ENCODE peak calls at places on chromosomes 3 and 15, in four cellular contexts. Q is lower lobe of right lung, S is sigmoid colon, D is BE2C. C is an unnamed sample.

GRCh38 chr15:41796457-41796856 is 22.2 kb downstream of the MAPKBP1 start:
- DNase-seq in Q (no peak), S (no peak), D (no peak), C (no peak)

GRCh38 chr3:20258371-20258770 is 72.4 kb upstream of the SGO1 start:
- DNase-seq in Q (no peak), S (no peak), D (no peak), C (no peak)

GRCh38 chr15:78684645-78685044 is 43.6 kb upstream of the CHRNB4 start:
- DNase-seq in Q (no peak), S (no peak), D (no peak), C (no peak)

GRCh38 chr3:114362815-114363214 is 69.0 kb downstream of the TIGIT start:
- DNase-seq in Q (no peak), S (no peak), D (no peak), C (no peak)

GRCh38 chr15:62483817-62484216 is 318.7 kb upstream of the C2CD4B start:
- DNase-seq in Q (no peak), S (no peak), D (peak; percentile 30), C (no peak)

GRCh38 chr3:9194509-9195184 is 54.8 kb downstream of the SRGAP3 start:
- DNase-seq in Q (no peak), S (peak; percentile 37), D (no peak), C (no peak)

GRCh38 chr3:194565597-194566190 is 67.5 kb downstream of the TMEM44 start:
- DNase-seq in Q (no peak), S (no peak), D (no peak), C (no peak)

GRCh38 chr15:99433026-99433756 is 132.6 kb upstream of the MEF2A start:
- DNase-seq in Q (peak; percentile 75), S (peak; percentile 64), D (peak; percentile 5), C (peak; percentile 62)

GRCh38 chr3:131976448-131976847 is 58.4 kb downstream of the CPNE4 start:
- DNase-seq in Q (no peak), S (no peak), D (no peak), C (no peak)

GRCh38 chr3:102123590-102124190 is 274.4 kb downstream of the NFKBIZ start:
- DNase-seq in Q (no peak), S (no peak), D (no peak), C (no peak)

GRCh38 chr3:80051602-80051962 is 283.8 kb upstream of the ROBO1 start:
- DNase-seq in Q (no peak), S (no peak), D (no peak), C (no peak)

GRCh38 chr3:122810706-122811105 is 15.8 kb downstream of the SLC49A4 start:
- DNase-seq in Q (no peak), S (no peak), D (no peak), C (no peak)

GRCh38 chr15:37133619-37134018 is 33.3 kb upstream of the MEIS2 start:
- DNase-seq in Q (no peak), S (no peak), D (no peak), C (no peak)

GRCh38 chr3:113245775-113246174 is 34.4 kb downstream of the BOC start:
- DNase-seq in Q (no peak), S (peak; percentile 72), D (no peak), C (no peak)

GRCh38 chr3:137509354-137510045 is 254.6 kb upstream of the SOX14 start:
- DNase-seq in Q (no peak), S (no peak), D (peak; percentile 8), C (no peak)

GRCh38 chr15:84810073-84810840 is 6.9 kb upstream of the ALPK3 start:
- DNase-seq in Q (no peak), S (no peak), D (no peak), C (no peak)

GRCh38 chr15:65846120-65846519 is 23.2 kb upstream of the RAB11A start:
- DNase-seq in Q (no peak), S (no peak), D (no peak), C (no peak)

GRCh38 chr3:99084825-99085224 is 183.3 kb upstream of the DCBLD2 start:
- DNase-seq in Q (no peak), S (no peak), D (no peak), C (no peak)

GRCh38 chr3:158775001-158775400 is 26.9 kb upstream of the MFSD1 start:
- DNase-seq in Q (no peak), S (no peak), D (no peak), C (no peak)

GRCh38 chr3:179750720-179751328 is 98.0 kb downstream of the USP13 start:
- DNase-seq in Q (no peak), S (no peak), D (peak; percentile 18), C (no peak)

GRCh38 chr3:100563652-100564215 is 45.7 kb upstream of the ADGRG7 start:
- DNase-seq in Q (no peak), S (no peak), D (no peak), C (no peak)

GRCh38 chr3:13009132-13009945 is 63.9 kb downstream of the IQSEC1 start:
- DNase-seq in Q (peak; percentile 90), S (peak; percentile 84), D (no peak), C (peak; percentile 84)

GRCh38 chr15:65869954-65870871 is 922 bp downstream of the RAB11A start:
- DNase-seq in Q (peak; percentile 55), S (peak; percentile 68), D (peak; percentile 48), C (peak; percentile 33)

DNA sequence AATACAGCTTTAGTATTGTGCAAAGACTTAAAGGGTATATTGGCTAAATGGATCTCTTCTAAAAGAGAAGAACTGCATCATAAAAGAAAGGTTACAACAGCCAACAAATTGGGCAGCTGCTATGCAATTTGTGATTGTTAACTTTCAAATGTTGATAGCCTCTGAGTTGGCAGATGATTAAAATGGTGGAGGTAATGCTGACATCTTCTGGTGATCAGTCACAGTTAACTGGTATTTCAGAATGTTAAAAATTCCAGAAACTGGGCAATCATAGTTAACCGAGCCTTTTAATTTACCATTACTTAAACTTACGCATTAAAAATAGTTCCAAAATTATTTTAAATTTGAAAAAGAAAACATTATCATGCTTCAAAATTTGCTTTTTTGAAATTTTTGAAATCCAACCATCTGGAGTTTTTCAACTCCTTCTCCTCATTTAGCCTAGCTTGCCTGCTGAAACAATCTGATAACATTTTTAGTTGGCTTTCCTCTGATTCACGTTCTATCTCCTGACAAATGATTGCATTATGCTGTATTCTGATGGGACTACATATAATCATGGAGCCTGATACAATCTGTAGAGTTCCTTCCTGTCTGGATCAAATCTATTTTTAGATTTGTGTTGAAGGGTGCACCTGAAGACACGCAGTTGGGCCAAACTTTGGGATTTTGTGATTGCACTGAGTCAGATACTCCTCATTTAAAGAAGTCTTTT is 144.0 kb upstream of the PDZRN3 start:
- DNase-seq in Q (no peak), S (no peak), D (no peak), C (no peak)
- TF ChIP-seq CTCF in Q (no peak), S (no peak), D (peak; percentile 22), C (no peak)

GRCh38 chr3:78860567-78860966 is 907.2 kb downstream of the ROBO1 start:
- DNase-seq in Q (no peak), S (no peak), D (no peak), C (no peak)
- H3K27me3 ChIP-seq in Q (no peaks in the 10 kb centered on the region), S (no peaks in the 10 kb centered on the region), D (no peaks in the 10 kb centered on the region), C (no peaks in the 10 kb centered on the region)

DNA sequence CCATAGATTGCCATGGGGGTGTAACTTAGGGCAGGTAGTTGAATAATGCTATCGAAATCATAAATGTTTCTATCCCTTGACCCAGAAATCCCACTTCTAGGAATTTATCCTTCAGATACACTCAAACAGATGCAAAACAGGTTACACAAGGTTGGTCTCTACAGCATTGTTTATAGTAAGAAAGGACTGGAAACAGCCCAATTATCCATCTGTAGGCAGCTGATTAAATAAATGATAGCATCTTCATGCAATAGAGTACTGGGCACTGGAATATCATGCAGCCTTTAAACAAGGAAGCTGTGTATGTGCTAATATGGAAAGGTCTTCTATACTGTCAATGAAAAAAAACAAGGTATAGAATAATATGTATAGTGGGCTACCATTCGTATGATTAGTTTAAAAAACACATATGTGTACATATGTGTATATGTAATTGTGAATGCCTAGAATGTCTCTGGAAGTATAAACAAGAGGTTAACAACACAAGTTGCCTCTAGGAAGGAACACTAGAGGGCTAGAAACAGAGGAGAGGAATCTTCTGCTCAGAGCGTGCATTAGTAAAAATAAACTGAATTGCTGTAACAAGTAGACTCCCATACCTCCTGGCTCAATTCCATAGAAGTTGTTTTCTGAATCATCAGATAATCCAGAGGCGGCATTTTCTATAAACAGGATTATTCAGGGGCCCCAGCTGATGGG is 146.1 kb downstream of the TLE3 start:
- DNase-seq in Q (no peak), S (no peak), D (no peak), C (no peak)
- TF ChIP-seq CTCF in Q (no peak), S (no peak), D (no peak), C (no peak)

GRCh38 chr15:74133071-74133702 is 2.8 kb downstream of the ISLR2 start:
- DNase-seq in Q (no peak), S (no peak), D (no peak), C (no peak)
- H3K27me3 ChIP-seq in Q (peaks cover 95% of the 10 kb centered on the region), S (peaks cover 95% of the 10 kb centered on the region), D (no peaks in the 10 kb centered on the region), C (no peaks in the 10 kb centered on the region)

DNA sequence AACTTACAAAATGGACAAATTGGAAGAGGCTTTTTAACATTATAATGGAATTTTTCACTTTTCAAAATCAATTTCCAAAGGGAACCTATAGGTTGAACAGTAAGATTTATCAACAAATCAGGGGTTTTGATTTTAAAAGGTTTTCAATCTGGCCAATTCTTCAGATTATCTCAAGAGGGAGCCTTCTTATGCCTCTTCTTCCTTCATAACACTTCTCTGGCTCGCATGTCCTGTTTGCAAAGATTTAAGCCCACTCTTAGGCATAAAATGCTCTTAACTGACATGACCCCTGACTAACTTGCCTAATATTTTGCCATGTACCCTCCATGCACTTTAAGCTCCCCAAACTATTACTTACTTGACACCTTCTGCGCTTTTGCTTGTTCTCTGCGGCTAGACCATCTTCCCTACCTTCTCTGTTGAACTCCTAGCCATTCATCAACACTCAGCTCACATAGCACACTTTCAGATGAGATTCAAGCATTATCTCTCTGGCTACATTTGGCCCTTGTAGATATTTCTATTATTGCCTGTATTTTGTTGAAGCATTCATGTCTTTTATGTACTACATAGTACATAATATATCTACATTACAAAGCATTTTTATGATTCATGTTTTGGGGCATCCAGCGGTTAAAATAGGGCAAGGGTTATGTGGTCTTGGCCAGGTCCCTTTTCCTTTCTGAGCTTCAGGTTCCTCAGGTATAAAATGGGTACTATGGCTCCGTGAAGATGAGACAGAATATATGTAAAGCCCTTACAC is 1.0 kb upstream of the ARIH1 start:
- DNase-seq in Q (no peak), S (no peak), D (no peak), C (no peak)
- TF ChIP-seq CTCF in Q (no peak), S (no peak), D (no peak), C (no peak)

GRCh38 chr3:24952388-24952787 is 457.7 kb upstream of the THRB start:
- DNase-seq in Q (no peak), S (no peak), D (no peak), C (no peak)

GRCh38 chr3:24953060-24953771 is 458.6 kb upstream of the THRB start:
- DNase-seq in Q (no peak), S (no peak), D (no peak), C (no peak)

GRCh38 chr3:24951186-24951585 is 456.5 kb upstream of the THRB start:
- DNase-seq in Q (no peak), S (no peak), D (no peak), C (no peak)

GRCh38 chr3:24958910-24959447 is 464.3 kb upstream of the THRB start:
- DNase-seq in Q (no peak), S (no peak), D (no peak), C (no peak)

DNA sequence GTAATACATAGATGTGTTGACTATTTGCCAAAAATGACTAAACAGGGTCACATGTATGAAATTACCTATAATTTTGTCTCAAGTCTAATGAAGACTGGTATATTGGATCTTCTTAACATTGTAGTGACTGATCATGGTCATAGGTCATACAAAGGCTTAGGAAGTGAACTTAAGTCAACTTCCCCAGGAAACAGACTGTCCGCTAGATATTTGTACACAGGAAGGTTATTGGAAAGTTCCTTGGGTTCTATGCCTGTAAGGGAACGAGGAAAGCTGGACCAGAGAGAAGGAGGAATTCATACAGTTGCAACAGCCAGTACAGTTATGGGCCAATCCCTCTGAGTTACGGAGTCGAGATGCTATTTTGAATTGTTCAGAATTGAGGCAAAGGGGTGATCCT is 462.0 kb upstream of the THRB start:
- DNase-seq in Q (no peak), S (no peak), D (no peak), C (no peak)
- H3K27me3 ChIP-seq in Q (no peaks in the 10 kb centered on the region), S (no peaks in the 10 kb centered on the region), D (no peaks in the 10 kb centered on the region), C (no peaks in the 10 kb centered on the region)

GRCh38 chr3:139824864-139825263 is 110.1 kb upstream of the CLSTN2 start:
- DNase-seq in Q (no peak), S (no peak), D (no peak), C (no peak)
- TF ChIP-seq CTCF in Q (no peak), S (no peak), D (no peak), C (no peak)